ENCODE peak calls at places on chromosomes 4 and X, in five cellular contexts. I is GM10248; L is cardiac fibroblast; T is stimulated activated naive B cell treated with anti-CD40 and anti-IgM and Interleukin-4, amounts not matched to agents 10 μg/mL and 1 μg/mL and 100 μg/mL, for 72 hours; C is AG10803. Q is an unnamed sample.

GRCh38 chrX:147522986-147523385 is 388.7 kb upstream of the FMR1 start:
- DNase-seq in I (no peak), L (no peak), T (no peak), C (no peak), Q (no peak)

GRCh38 chr4:19729873-19730735 is 521.6 kb upstream of the SLIT2 start:
- DNase-seq in I (no peak), L (peak), T (no peak), C (peak), Q (no peak)

GRCh38 chrX:134990475-134991473 is at the start of gene SMIM10:
- DNase-seq in I (peak), L (peak), T (peak), C (peak), Q (no peak)

GRCh38 chr4:163681208-163681821 is 186.8 kb downstream of the TMA16 start:
- DNase-seq in I (peak), L (peak), T (peak), C (no peak), Q (peak)

GRCh38 chr4:90542216-90542615 is 415.0 kb downstream of the CCSER1 start:
- DNase-seq in I (no peak), L (no peak), T (no peak), C (no peak), Q (no peak)

GRCh38 chr4:183848762-183849161 is 56.3 kb upstream of the STOX2 start:
- DNase-seq in I (no peak), L (no peak), T (no peak), C (no peak), Q (no peak)

GRCh38 chrX:68669094-68669830 is 21.8 kb downstream of the STARD8 start:
- DNase-seq in I (no peak), L (no peak), T (no peak), C (no peak), Q (no peak)

GRCh38 chrX:134733595-134733994 is 75.3 kb upstream of the PLAC1 start:
- DNase-seq in I (no peak), L (no peak), T (no peak), C (no peak), Q (no peak)

GRCh38 chr4:185127021-185127925 is 15.8 kb upstream of the SLC25A4 start:
- DNase-seq in I (peak), L (no peak), T (no peak), C (no peak), Q (no peak)

GRCh38 chrX:48919360-48919821 is 567 bp upstream of the PIM2 start:
- DNase-seq in I (no peak), L (peak), T (peak), C (no peak), Q (no peak)

GRCh38 chr4:74114234-74114633 is 15.2 kb upstream of the CXCL2 start:
- DNase-seq in I (no peak), L (peak), T (no peak), C (peak), Q (no peak)

GRCh38 chr4:52234539-52235174 is 183.6 kb downstream of the SPATA18 start:
- DNase-seq in I (no peak), L (peak), T (no peak), C (peak), Q (no peak)

GRCh38 chrX:16516473-16516872 is 133.5 kb upstream of the S100G start:
- DNase-seq in I (no peak), L (no peak), T (no peak), C (peak), Q (no peak)

GRCh38 chrX:150293311-150294013 is 69.7 kb upstream of the MAMLD1 start:
- DNase-seq in I (no peak), L (no peak), T (no peak), C (no peak), Q (no peak)

GRCh38 chr4:54898941-54899340 is 226.5 kb downstream of the KDR start:
- DNase-seq in I (no peak), L (peak), T (no peak), C (peak), Q (no peak)

GRCh38 chr4:94802091-94802490 is 44.3 kb downstream of the BMPR1B start:
- DNase-seq in I (no peak), L (no peak), T (no peak), C (no peak), Q (no peak)

GRCh38 chr4:150259861-150260567 is 181.8 kb downstream of the DCLK2 start:
- DNase-seq in I (no peak), L (no peak), T (no peak), C (no peak), Q (no peak)

GRCh38 chrX:123736333-123736921 is 3.6 kb upstream of the THOC2 start:
- DNase-seq in I (no peak), L (no peak), T (no peak), C (peak), Q (no peak)

GRCh38 chrX:56812515-56813105 is 83.6 kb downstream of the NBDY start:
- DNase-seq in I (peak), L (peak), T (no peak), C (peak), Q (peak)

GRCh38 chr4:41218703-41219102 is 4.4 kb upstream of the APBB2 start:
- DNase-seq in I (no peak), L (no peak), T (no peak), C (no peak), Q (no peak)

GRCh38 chr4:139833131-139833930 is 167.7 kb downstream of the MGST2 start:
- DNase-seq in I (no peak), L (no peak), T (no peak), C (no peak), Q (no peak)

GRCh38 chr4:20086768-20087167 is 164.9 kb upstream of the SLIT2 start:
- DNase-seq in I (no peak), L (no peak), T (no peak), C (peak), Q (no peak)

GRCh38 chrX:106726485-106727437 is at the start of gene RNF128:
- DNase-seq in I (no peak), L (peak), T (no peak), C (peak), Q (no peak)

GRCh38 chr4:137451150-137451850 is 81.0 kb downstream of the PCDH18 start:
- DNase-seq in I (no peak), L (no peak), T (no peak), C (no peak), Q (no peak)

GRCh38 chrX:114905251-114905650 is 112.2 kb downstream of the IL13RA2 start:
- DNase-seq in I (no peak), L (peak), T (no peak), C (no peak), Q (no peak)

Q was measured in effector memory CD8-positive, alpha-beta T cell.